ENCODE peak calls at places on chromosomes 4 and X, in five cellular contexts. One of them, this sample, is unnamed.

GRCh38 chrX:104270916-104271512 is 16.3 kb upstream of the ESX1 start:
- DNase-seq in GM12878: no peak
- DNase-seq in H1: no peak
- DNase-seq in K562: peak; percentile 9
- DNase-seq in HepG2: peak; percentile 1
- DNase-seq in this sample: no peak

GRCh38 chrX:82711432-82711831 is 796.7 kb upstream of the POU3F4 start:
- DNase-seq in GM12878: no peak
- DNase-seq in H1: peak; percentile 7
- DNase-seq in K562: no peak
- DNase-seq in HepG2: no peak
- DNase-seq in this sample: no peak

GRCh38 chr4:8280876-8281440 is 11.4 kb downstream of the HTRA3 start:
- DNase-seq in GM12878: no peak
- DNase-seq in H1: no peak
- DNase-seq in K562: no peak
- DNase-seq in HepG2: no peak
- DNase-seq in this sample: no peak

GRCh38 chr4:55121246-55121645 is 4.1 kb downstream of the KDR start:
- DNase-seq in GM12878: no peak
- DNase-seq in H1: no peak
- DNase-seq in K562: no peak
- DNase-seq in HepG2: no peak
- DNase-seq in this sample: no peak

GRCh38 chr4:119721878-119722277 is 93.3 kb upstream of the PDE5A start:
- DNase-seq in GM12878: no peak
- DNase-seq in H1: no peak
- DNase-seq in K562: no peak
- DNase-seq in HepG2: no peak
- DNase-seq in this sample: no peak

GRCh38 chr4:154004859-154005520 is 216.1 kb upstream of the SFRP2 start:
- DNase-seq in GM12878: no peak
- DNase-seq in H1: no peak
- DNase-seq in K562: no peak
- DNase-seq in HepG2: no peak
- DNase-seq in this sample: no peak

GRCh38 chrX:154334496-154334895 is 38.9 kb downstream of the TKTL1 start:
- DNase-seq in GM12878: no peak
- DNase-seq in H1: no peak
- DNase-seq in K562: no peak
- DNase-seq in HepG2: no peak
- DNase-seq in this sample: no peak

GRCh38 chr4:29970626-29971025 is 749.5 kb upstream of the PCDH7 start:
- DNase-seq in GM12878: no peak
- DNase-seq in H1: no peak
- DNase-seq in K562: no peak
- DNase-seq in HepG2: no peak
- DNase-seq in this sample: no peak

GRCh38 chrX:21725916-21726315 is 32.0 kb downstream of the SMPX start:
- DNase-seq in GM12878: no peak
- DNase-seq in H1: no peak
- DNase-seq in K562: no peak
- DNase-seq in HepG2: no peak
- DNase-seq in this sample: no peak

GRCh38 chr4:82825425-82825824 is 26.8 kb upstream of the SCD5 start:
- DNase-seq in GM12878: no peak
- DNase-seq in H1: no peak
- DNase-seq in K562: no peak
- DNase-seq in HepG2: no peak
- DNase-seq in this sample: no peak

GRCh38 chr4:8345946-8346814 is 76.6 kb downstream of the HTRA3 start:
- DNase-seq in GM12878: no peak
- DNase-seq in H1: no peak
- DNase-seq in K562: no peak
- DNase-seq in HepG2: no peak
- DNase-seq in this sample: no peak

GRCh38 chr4:5710962-5711478 is at the start of gene EVC:
- DNase-seq in GM12878: no peak
- DNase-seq in H1: no peak
- DNase-seq in K562: peak; percentile 41
- DNase-seq in HepG2: peak; percentile 54
- DNase-seq in this sample: peak; percentile 90

GRCh38 chr4:84916233-84916632 is 50.3 kb downstream of the WDFY3 start:
- DNase-seq in GM12878: no peak
- DNase-seq in H1: no peak
- DNase-seq in K562: no peak
- DNase-seq in HepG2: no peak
- DNase-seq in this sample: no peak
- TF ChIP-seq EP300 in GM12878: no peak
- TF ChIP-seq EP300 in H1: no peak
- TF ChIP-seq EP300 in K562: no peak
- TF ChIP-seq EP300 in HepG2: no peak
- TF ChIP-seq EP300 in this sample: no peak

DNA sequence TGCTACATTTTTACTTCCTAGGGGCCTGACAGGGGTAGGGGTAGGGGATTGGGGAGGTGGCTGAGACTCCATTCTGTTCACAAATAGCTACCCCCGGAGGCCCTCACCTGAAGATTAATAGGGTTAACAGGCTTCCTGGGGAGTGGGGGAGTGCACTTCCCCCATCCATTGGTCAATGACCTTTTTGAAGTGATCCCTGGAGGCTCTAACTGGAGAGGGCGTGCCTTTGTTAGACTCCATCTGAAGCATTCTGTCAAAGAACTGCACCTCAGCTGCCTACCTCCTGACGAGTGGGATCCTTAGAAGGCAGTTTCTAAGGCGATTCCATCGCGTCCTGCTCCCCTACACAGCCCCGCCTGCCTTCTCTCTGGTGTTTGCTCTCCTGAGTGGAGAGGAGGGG is 10.0 kb upstream of the MTM1 start:
- DNase-seq in GM12878: no peak
- DNase-seq in H1: no peak
- DNase-seq in K562: no peak
- DNase-seq in HepG2: no peak
- DNase-seq in this sample: no peak
- TF ChIP-seq RAD21 in GM12878: no peak
- TF ChIP-seq RAD21 in H1: no peak
- TF ChIP-seq RAD21 in K562: no peak
- TF ChIP-seq RAD21 in HepG2: no peak
- TF ChIP-seq RAD21 in this sample: no peak

GRCh38 chr4:56976283-56976877 is 1.0 kb downstream of the NOA1 start:
- DNase-seq in GM12878: no peak
- DNase-seq in H1: no peak
- DNase-seq in K562: peak; percentile 14
- DNase-seq in HepG2: peak; percentile 12
- DNase-seq in this sample: no peak
- TF ChIP-seq JUND in GM12878: no peak
- TF ChIP-seq JUND in H1: no peak
- TF ChIP-seq JUND in K562: no peak
- TF ChIP-seq JUND in HepG2: no peak
- TF ChIP-seq JUND in this sample: no peak

DNA sequence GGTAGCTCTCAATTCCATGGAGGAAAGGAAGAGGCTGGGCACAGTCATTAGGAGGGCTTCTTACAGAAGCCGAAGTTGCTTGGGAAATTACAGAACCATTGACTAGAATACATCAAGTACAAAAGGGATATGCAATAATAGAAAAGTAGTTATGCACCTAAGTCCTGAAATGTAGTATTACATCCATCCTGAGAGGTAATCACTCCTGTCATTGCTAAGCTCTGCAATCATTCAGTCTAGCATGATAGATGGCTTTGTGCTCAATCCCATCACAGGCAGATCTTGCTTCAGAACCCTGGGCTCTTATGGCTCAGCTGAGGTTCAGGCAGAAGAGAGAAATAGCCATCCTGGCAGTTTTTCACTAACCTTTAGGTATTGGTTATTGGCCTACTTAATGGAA is 231.8 kb upstream of the AFF2 start:
- DNase-seq in GM12878: no peak
- DNase-seq in H1: no peak
- DNase-seq in K562: no peak
- DNase-seq in HepG2: no peak
- DNase-seq in this sample: no peak
- TF ChIP-seq EP300 in GM12878: no peak
- TF ChIP-seq EP300 in H1: no peak
- TF ChIP-seq EP300 in K562: no peak
- TF ChIP-seq EP300 in HepG2: no peak
- TF ChIP-seq EP300 in this sample: no peak

GRCh38 chr4:128306992-128307581 is 19.5 kb upstream of the PGRMC2 start:
- DNase-seq in GM12878: no peak
- DNase-seq in H1: no peak
- DNase-seq in K562: no peak
- DNase-seq in HepG2: no peak
- DNase-seq in this sample: no peak
- TF ChIP-seq RAD21 in GM12878: no peak
- TF ChIP-seq RAD21 in H1: no peak
- TF ChIP-seq RAD21 in K562: no peak
- TF ChIP-seq RAD21 in HepG2: no peak
- TF ChIP-seq RAD21 in this sample: no peak

GRCh38 chr4:168925789-168926490 is 84.1 kb downstream of the CBR4 start:
- DNase-seq in GM12878: no peak
- DNase-seq in H1: no peak
- DNase-seq in K562: no peak
- DNase-seq in HepG2: no peak
- DNase-seq in this sample: no peak

GRCh38 chr4:168930413-168931196 is 79.5 kb downstream of the CBR4 start:
- DNase-seq in GM12878: no peak
- DNase-seq in H1: no peak
- DNase-seq in K562: no peak
- DNase-seq in HepG2: no peak
- DNase-seq in this sample: no peak

GRCh38 chr4:168928346-168928745 is 81.7 kb downstream of the CBR4 start:
- DNase-seq in GM12878: no peak
- DNase-seq in H1: no peak
- DNase-seq in K562: no peak
- DNase-seq in HepG2: no peak
- DNase-seq in this sample: no peak

GRCh38 chr4:168931215-168931650 is 78.8 kb downstream of the CBR4 start:
- DNase-seq in GM12878: no peak
- DNase-seq in H1: no peak
- DNase-seq in K562: no peak
- DNase-seq in HepG2: no peak
- DNase-seq in this sample: no peak

DNA sequence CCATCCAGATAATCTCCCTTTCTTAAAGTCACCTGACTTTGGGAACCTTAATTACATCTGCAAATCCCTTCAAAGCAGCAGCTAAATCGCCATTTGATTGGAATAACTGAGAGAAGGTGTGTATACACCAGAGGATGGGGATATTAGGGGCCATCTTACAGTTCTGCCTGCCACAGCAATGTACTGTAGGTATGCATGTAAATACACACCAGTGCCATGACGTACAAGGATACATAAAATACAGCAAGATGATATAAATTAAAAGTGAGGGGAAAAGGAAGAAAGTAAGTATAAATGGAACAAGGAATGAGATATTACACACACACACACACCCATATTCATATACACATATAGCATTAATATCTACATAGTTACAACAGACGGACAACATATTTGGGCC is 81.2 kb downstream of the CBR4 start:
- DNase-seq in GM12878: no peak
- DNase-seq in H1: no peak
- DNase-seq in K562: no peak
- DNase-seq in HepG2: no peak
- DNase-seq in this sample: no peak
- TF ChIP-seq JUND in GM12878: no peak
- TF ChIP-seq JUND in H1: no peak
- TF ChIP-seq JUND in K562: no peak
- TF ChIP-seq JUND in HepG2: no peak
- TF ChIP-seq JUND in this sample: no peak

DNA sequence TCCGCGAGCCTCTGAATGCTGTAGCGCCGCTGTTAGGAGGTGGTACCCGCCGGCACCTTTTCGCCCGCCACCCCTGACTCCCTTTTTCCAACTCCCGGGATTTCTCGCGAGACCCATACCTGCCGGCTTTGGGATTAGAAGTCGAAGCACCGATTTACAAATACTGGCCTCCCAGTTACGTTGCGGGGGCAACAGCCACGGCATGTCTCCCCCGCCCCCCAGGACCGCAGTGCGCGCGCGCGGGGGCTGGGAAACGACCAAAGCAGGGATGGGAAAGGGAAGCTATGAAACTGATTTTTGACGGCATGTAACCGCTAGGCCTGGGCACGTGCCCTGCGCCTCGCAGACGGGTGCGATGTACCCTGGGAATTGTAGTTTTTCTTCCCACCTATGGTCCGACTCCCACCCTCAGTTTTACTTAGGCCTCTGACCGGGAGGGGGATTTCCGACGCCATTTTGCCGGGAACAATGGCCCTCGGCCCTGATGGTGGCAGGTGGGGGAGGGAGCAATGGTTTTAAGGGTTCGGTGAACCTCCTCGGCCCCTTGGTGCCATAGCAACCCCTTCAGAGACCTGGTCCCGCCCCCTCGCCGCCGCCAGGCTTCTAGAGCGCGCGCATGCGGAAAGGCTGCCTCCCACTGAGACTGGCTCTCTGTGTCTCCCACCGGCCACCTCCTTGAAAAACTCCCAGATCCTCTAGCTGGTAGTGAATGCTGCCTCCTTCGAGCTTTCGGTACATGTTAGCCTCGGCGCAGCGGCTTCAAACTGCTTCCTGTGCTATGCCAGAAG is 772 bp upstream of the WNK3 start:
- DNase-seq in GM12878: no peak
- DNase-seq in H1: peak; percentile 75
- DNase-seq in K562: no peak
- DNase-seq in HepG2: no peak
- DNase-seq in this sample: peak; percentile 71
- TF ChIP-seq EP300 in GM12878: no peak
- TF ChIP-seq EP300 in H1: no peak
- TF ChIP-seq EP300 in K562: no peak
- TF ChIP-seq EP300 in HepG2: no peak
- TF ChIP-seq EP300 in this sample: no peak

This sample was measured in SK-N-SH.